ENCODE peak calls at places on chromosomes 11 and 22, in ten cellular contexts. O, W, Y, X, D, J, E, F, H and M are unnamed samples.

GRCh38 chr11:75263944-75264349 is 23.4 kb downstream of the TPBGL start:
- DNase-seq in O (no peak), W (no peak), Y (no peak), X (no peak), D (no peak), J (no peak), E (no peak), F (no peak), H (no peak), M (no peak)

GRCh38 chr11:8886332-8886731 is 24.7 kb upstream of the AKIP1 start:
- DNase-seq in O (no peak), W (no peak), Y (no peak), X (no peak), D (no peak), J (no peak), E (no peak), F (no peak), H (no peak), M (no peak)

GRCh38 chr11:5592615-5593014 is 3.8 kb upstream of the TRIM6 start:
- DNase-seq in O (no peak), W (no peak), Y (no peak), X (no peak), D (no peak), J (no peak), E (no peak), F (no peak), H (no peak), M (no peak)

GRCh38 chr22:26430600-26430999 is 1.5 kb downstream of the ASPHD2 start:
- DNase-seq in O (no peak), W (no peak), Y (no peak), X (no peak), D (no peak), J (peak), E (no peak), F (no peak), H (no peak), M (no peak)

GRCh38 chr22:41976070-41976901 is 7.0 kb downstream of the SEPTIN3 start:
- DNase-seq in O (peak), W (no peak), Y (peak), X (peak), D (peak), J (no peak), E (no peak), F (peak), H (no peak), M (no peak)

GRCh38 chr11:95576149-95576851 is 213.3 kb downstream of the FAM76B start:
- DNase-seq in O (no peak), W (no peak), Y (no peak), X (no peak), D (no peak), J (no peak), E (no peak), F (no peak), H (no peak), M (no peak)

GRCh38 chr11:78015878-78016277 is 7.2 kb downstream of the KCTD14 start:
- DNase-seq in O (no peak), W (no peak), Y (no peak), X (no peak), D (no peak), J (no peak), E (no peak), F (no peak), H (no peak), M (no peak)

GRCh38 chr22:28111501-28111900 is 192.4 kb upstream of the PITPNB start:
- DNase-seq in O (no peak), W (no peak), Y (no peak), X (no peak), D (no peak), J (no peak), E (no peak), F (no peak), H (no peak), M (no peak)

GRCh38 chr11:8227156-8228152 is 36.2 kb downstream of the LMO1 start:
- DNase-seq in O (no peak), W (no peak), Y (no peak), X (no peak), D (no peak), J (no peak), E (no peak), F (no peak), H (no peak), M (no peak)

GRCh38 chr11:82080160-82080559 is 653.5 kb downstream of the FAM181B start:
- DNase-seq in O (no peak), W (no peak), Y (no peak), X (no peak), D (no peak), J (no peak), E (no peak), F (no peak), H (no peak), M (no peak)

GRCh38 chr11:587978-588380 is 11.7 kb downstream of the PHRF1 start:
- DNase-seq in O (peak), W (no peak), Y (peak), X (peak), D (no peak), J (no peak), E (no peak), F (peak), H (no peak), M (no peak)

GRCh38 chr22:17266261-17266971 is 47.2 kb upstream of the ADA2 start:
- DNase-seq in O (no peak), W (no peak), Y (no peak), X (no peak), D (peak), J (no peak), E (no peak), F (no peak), H (no peak), M (peak)

GRCh38 chr22:23152238-23153114 is 7.2 kb downstream of the RAB36 start:
- DNase-seq in O (no peak), W (no peak), Y (no peak), X (no peak), D (no peak), J (no peak), E (no peak), F (no peak), H (no peak), M (no peak)

GRCh38 chr11:64306876-64307622 is 1.7 kb downstream of the ESRRA start:
- DNase-seq in O (no peak), W (no peak), Y (no peak), X (no peak), D (no peak), J (peak), E (peak), F (no peak), H (no peak), M (no peak)

GRCh38 chr11:65325435-65325834 is 8.2 kb upstream of the DPF2 start:
- DNase-seq in O (no peak), W (no peak), Y (no peak), X (no peak), D (no peak), J (no peak), E (no peak), F (no peak), H (no peak), M (no peak)

GRCh38 chr11:112172362-112172994 is 2.8 kb upstream of the BCO2 start:
- DNase-seq in O (no peak), W (no peak), Y (no peak), X (no peak), D (no peak), J (no peak), E (no peak), F (no peak), H (no peak), M (no peak)

GRCh38 chr11:118953265-118953664 is 2.8 kb upstream of the UPK2 start:
- DNase-seq in O (no peak), W (no peak), Y (no peak), X (no peak), D (peak), J (no peak), E (no peak), F (no peak), H (no peak), M (peak)

GRCh38 chr11:77993902-77994301 is 566 bp downstream of the INTS4 start:
- DNase-seq in O (no peak), W (no peak), Y (no peak), X (no peak), D (peak), J (no peak), E (no peak), F (no peak), H (no peak), M (no peak)

GRCh38 chr11:76266269-76266668 is 60.0 kb upstream of the WNT11 start:
- DNase-seq in O (no peak), W (no peak), Y (no peak), X (no peak), D (no peak), J (no peak), E (no peak), F (no peak), H (peak), M (no peak)

GRCh38 chr11:134412508-134413333 is 679 bp upstream of the B3GAT1 start:
- DNase-seq in O (no peak), W (no peak), Y (no peak), X (no peak), D (peak), J (no peak), E (no peak), F (peak), H (no peak), M (peak)

GRCh38 chr11:57364851-57365660 is 15.9 kb downstream of the PRG3 start:
- DNase-seq in O (no peak), W (no peak), Y (no peak), X (no peak), D (no peak), J (no peak), E (no peak), F (no peak), H (no peak), M (no peak)

GRCh38 chr22:34855471-34855870 is 210.5 kb upstream of the ISX start:
- DNase-seq in O (no peak), W (no peak), Y (no peak), X (no peak), D (no peak), J (no peak), E (no peak), F (no peak), H (no peak), M (no peak)

GRCh38 chr11:45683285-45684058 is 18.1 kb upstream of the CHST1 start:
- DNase-seq in O (no peak), W (no peak), Y (no peak), X (no peak), D (no peak), J (no peak), E (no peak), F (no peak), H (no peak), M (no peak)

GRCh38 chr11:31060880-31061279 is 308.7 kb downstream of the DCDC1 start:
- DNase-seq in O (no peak), W (no peak), Y (no peak), X (no peak), D (no peak), J (no peak), E (no peak), F (no peak), H (no peak), M (no peak)

GRCh38 chr11:93737904-93738612 is 3.2 kb downstream of the TAF1D start:
- DNase-seq in O (no peak), W (no peak), Y (no peak), X (no peak), D (no peak), J (peak), E (no peak), F (no peak), H (no peak), M (no peak)